ENCODE peak calls at places on chromosomes 11 and 22, in five cellular contexts. H is fibroblast of lung, I is suprapubic skin, Z is PC-9, C is tibial nerve. B is an unnamed sample. For H3K9me3 and H3K27me3, the result is how much of the 10 kb centered on the place peaks cover.

GRCh38 chr22:48805516-48805915 is 1022.2 kb downstream of the BRD1 start:
- DNase-seq in Z (no peak), I (no peak), C (no peak), H (no peak), B (peak)

GRCh38 chr11:86798988-86799387 is 1.4 kb upstream of the PRSS23 start:
- DNase-seq in C (no peak), H (peak), I (no peak), Z (no peak), B (peak)

GRCh38 chr22:46547883-46548244 is 10.4 kb upstream of the CELSR1 start:
- DNase-seq in Z (peak), C (peak), H (peak), I (no peak), B (peak)

GRCh38 chr11:75577198-75577597 is 15.1 kb downstream of the SERPINH1 start:
- DNase-seq in Z (no peak), I (no peak), C (peak), H (no peak), B (peak)

GRCh38 chr11:45941285-45941684 is 18.8 kb downstream of the LARGE2 start:
- DNase-seq in H (no peak), C (no peak), Z (no peak), I (no peak), B (no peak)

GRCh38 chr11:93330446-93330984 is at the start of gene DEUP1:
- DNase-seq in H (peak), C (no peak), I (no peak), Z (no peak), B (peak)

GRCh38 chr11:118996926-118997626 is 862 bp upstream of the CENATAC start:
- DNase-seq in H (peak), Z (no peak), C (no peak), I (no peak), B (no peak)

GRCh38 chr22:35863432-35863831 is 145.8 kb downstream of the APOL5 start:
- DNase-seq in C (no peak), Z (no peak), H (no peak), I (no peak), B (no peak)

GRCh38 chr11:66966351-66966750 is 8.2 kb upstream of the PC start:
- DNase-seq in I (no peak), C (no peak), H (no peak), Z (no peak), B (no peak)

GRCh38 chr11:118924591-118925585 is 838 bp downstream of the BCL9L start:
- DNase-seq in H (peak), Z (no peak), I (no peak), C (no peak), B (no peak)

GRCh38 chr11:73087730-73088129 is 54.4 kb downstream of the FCHSD2 start:
- DNase-seq in H (peak), I (no peak), C (no peak), Z (no peak), B (no peak)

GRCh38 chr11:131839326-131839725 is 468.9 kb downstream of the NTM start:
- DNase-seq in H (no peak), C (no peak), I (no peak), Z (no peak), B (no peak)

GRCh38 chr11:34916810-34917780 is 677 bp downstream of the PDHX start:
- DNase-seq in C (no peak), H (peak), I (no peak), Z (no peak), B (no peak)

GRCh38 chr11:65489061-65489705 is 9.7 kb upstream of the MALAT1 start:
- DNase-seq in C (no peak), H (peak), Z (peak), I (peak), B (peak)

GRCh38 chr11:65487467-65488272 is 11.2 kb upstream of the MALAT1 start:
- DNase-seq in C (peak), H (peak), I (peak), Z (peak), B (peak)

GRCh38 chr11:65489706-65490310 is 9.0 kb upstream of the MALAT1 start:
- DNase-seq in C (no peak), Z (no peak), H (peak), I (peak), B (peak)

GRCh38 chr11:65486570-65487466 is 12.0 kb upstream of the MALAT1 start:
- DNase-seq in I (no peak), H (no peak), Z (no peak), C (no peak), B (peak)

DNA sequence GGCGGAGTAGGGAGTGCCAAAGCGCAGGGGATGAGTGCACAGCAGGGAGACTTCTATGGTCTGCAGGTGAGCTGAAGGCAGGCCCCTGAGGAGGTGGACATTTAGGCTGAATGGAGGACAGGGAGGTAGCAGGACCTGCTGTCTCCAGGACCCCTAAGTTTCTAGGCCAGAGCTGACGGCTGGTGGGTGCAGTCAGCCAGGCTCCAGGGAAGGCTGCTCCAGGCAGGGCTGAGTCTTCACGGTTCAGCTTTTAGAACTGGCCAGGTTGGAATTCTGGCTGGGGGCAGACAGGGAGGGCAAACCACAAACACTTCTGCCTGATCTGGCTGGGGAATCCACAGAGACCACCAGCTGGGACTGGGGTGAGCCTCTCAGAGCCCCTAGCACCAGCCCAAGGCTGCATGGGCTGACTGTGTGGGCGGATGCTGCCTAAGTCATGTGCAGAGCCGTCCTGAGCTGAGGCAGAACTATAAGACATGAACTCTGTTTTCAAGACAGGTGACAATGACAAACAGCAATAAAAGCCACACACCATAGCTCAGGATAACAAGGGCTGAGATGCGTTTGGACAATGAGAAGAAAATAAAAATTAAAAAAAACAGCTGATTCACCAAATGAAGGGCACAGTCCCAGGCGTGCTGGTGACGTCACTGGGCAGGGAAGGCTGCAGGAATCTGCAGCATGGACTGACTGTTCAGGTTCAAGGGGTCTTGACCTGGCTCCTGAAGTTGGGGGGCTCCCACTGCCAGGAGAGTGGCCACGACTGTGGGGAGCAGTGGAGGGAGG is 10.4 kb upstream of the MALAT1 start:
- DNase-seq in C (no peak), I (peak), H (peak), Z (no peak), B (peak)
- H3K4me3 ChIP-seq in C (no peak), I (peak), H (peak), Z (no peak), B (no peak)

GRCh38 chr11:55457641-55458040 is 89.9 kb downstream of the OR4A15 start:
- DNase-seq in Z (no peak), C (no peak), H (no peak), I (no peak), B (no peak)
- H3K9me3 ChIP-seq in Z (under half), C (under half), H (under half), I (under half), B (under half)

GRCh38 chr11:133993921-133994320 is 37.2 kb upstream of the IGSF9B start:
- DNase-seq in I (no peak), Z (no peak), C (no peak), H (no peak), B (peak)
- H3K27me3 ChIP-seq in I (under half), Z (half or more), C (under half), H (under half), B (under half)

DNA sequence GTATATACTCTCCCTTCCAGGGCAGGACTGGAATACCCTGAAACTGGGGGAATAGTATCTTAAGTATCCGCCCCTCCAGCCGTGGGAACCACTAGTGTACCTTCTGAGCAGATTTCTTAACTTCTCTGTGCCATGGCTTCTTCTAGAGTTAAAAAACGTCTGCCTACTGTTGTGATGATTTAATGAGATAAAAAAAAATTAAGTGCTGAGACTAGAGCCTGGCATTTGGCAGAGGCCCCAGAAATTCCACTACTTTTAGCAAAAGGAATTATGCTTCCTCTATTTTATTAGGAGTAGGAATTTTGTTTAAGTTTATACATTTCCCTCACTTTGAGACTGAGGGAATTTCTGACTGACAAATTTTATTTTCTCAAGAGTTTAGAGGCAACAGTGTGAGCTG is 371.2 kb upstream of the B3GAT1 start:
- DNase-seq in Z (no peak), H (no peak), I (no peak), C (no peak), B (no peak)
- H3K4me3 ChIP-seq in Z (no peak), H (no peak), I (no peak), C (no peak), B (no peak)

DNA sequence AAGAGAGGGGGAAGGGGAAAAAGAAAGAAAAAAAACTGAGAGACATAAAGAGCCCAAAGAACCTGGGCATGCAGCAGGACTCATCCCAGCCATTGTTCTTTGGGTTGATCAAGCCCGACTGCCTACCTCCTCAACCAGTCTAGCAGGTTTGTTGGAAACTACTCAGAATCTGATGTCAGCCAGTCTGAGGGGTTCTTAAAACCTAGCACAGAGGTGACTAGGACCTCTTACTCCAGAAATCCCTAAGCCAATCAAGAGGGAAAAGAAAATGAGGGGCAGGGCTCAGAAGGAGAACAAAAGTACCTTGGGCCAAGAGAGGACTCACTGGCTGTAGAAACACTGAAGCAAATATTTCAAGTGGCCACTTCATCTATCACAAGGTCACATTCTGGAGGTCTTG is 228.0 kb downstream of the AASDHPPT start:
- DNase-seq in Z (peak), C (no peak), I (no peak), H (no peak), B (no peak)
- H3K9me3 ChIP-seq in Z (under half), C (under half), I (under half), H (under half), B (under half)

B was measured in aorta.